ENCODE peak calls at places on chromosomes 6 and 20, in four cellular contexts. One of them, this sample, is unnamed.

GRCh38 chr6:73452107-73452461 is at the start of gene CGAS:
- DNase-seq in GM12864: peak; percentile 64
- DNase-seq in dorsolateral prefrontal cortex: peak; percentile 27
- DNase-seq in IMR-90: peak; percentile 62
- DNase-seq in this sample: peak; percentile 80

GRCh38 chr6:131065824-131066171 is 2.8 kb upstream of the EPB41L2 start:
- DNase-seq in GM12864: no peak
- DNase-seq in dorsolateral prefrontal cortex: no peak
- DNase-seq in IMR-90: no peak
- DNase-seq in this sample: no peak

GRCh38 chr20:53664121-53664520 is 70.5 kb upstream of the ZNF217 start:
- DNase-seq in GM12864: no peak
- DNase-seq in dorsolateral prefrontal cortex: no peak
- DNase-seq in IMR-90: no peak
- DNase-seq in this sample: no peak

GRCh38 chr6:25054469-25054868 is 118.7 kb upstream of the RIPOR2 start:
- DNase-seq in GM12864: no peak
- DNase-seq in dorsolateral prefrontal cortex: no peak
- DNase-seq in IMR-90: peak; percentile 88
- DNase-seq in this sample: no peak

GRCh38 chr6:104705095-104705707 is 154.5 kb downstream of the HACE1 start:
- DNase-seq in GM12864: no peak
- DNase-seq in dorsolateral prefrontal cortex: peak; percentile 26
- DNase-seq in IMR-90: peak; percentile 64
- DNase-seq in this sample: no peak

GRCh38 chr20:63920226-63920625 is 25.3 kb downstream of the DNAJC5 start:
- DNase-seq in GM12864: no peak
- DNase-seq in dorsolateral prefrontal cortex: no peak
- DNase-seq in IMR-90: no peak
- DNase-seq in this sample: no peak

GRCh38 chr6:107716688-107717089 is 107.4 kb downstream of the SCML4 start:
- DNase-seq in GM12864: peak; percentile 64
- DNase-seq in dorsolateral prefrontal cortex: peak; percentile 34
- DNase-seq in IMR-90: peak; percentile 43
- DNase-seq in this sample: peak; percentile 31

GRCh38 chr6:21767891-21768659 is 174.5 kb downstream of the SOX4 start:
- DNase-seq in GM12864: no peak
- DNase-seq in dorsolateral prefrontal cortex: no peak
- DNase-seq in IMR-90: peak; percentile 87
- DNase-seq in this sample: no peak

GRCh38 chr6:10586302-10586701 is 65.2 kb downstream of the GCNT2 start:
- DNase-seq in GM12864: no peak
- DNase-seq in dorsolateral prefrontal cortex: no peak
- DNase-seq in IMR-90: no peak
- DNase-seq in this sample: no peak

DNA sequence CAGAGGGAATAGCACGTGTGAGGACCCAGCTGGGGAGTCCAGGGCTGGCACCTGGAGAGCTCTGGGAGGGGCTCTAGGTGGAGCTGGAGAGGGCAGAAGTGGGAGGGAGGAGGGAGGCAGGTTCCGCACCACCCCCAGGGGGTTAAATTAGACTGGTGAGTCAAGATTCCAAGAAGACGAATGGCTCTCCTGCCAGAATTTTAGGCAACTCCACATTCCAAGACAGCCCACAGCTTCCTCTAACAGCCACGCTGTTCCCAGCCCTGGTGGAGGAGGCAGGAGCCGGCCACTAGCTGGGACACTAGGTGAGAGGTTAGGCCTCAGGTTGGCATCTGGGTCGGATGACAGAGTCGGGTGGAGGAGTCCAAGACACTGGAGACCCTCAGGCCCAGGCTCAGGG is 60.2 kb downstream of the TFAP2C start:
- DNase-seq in GM12864: no peak
- DNase-seq in dorsolateral prefrontal cortex: no peak
- DNase-seq in IMR-90: no peak
- DNase-seq in this sample: no peak
- TF ChIP-seq CTCF in GM12864: no peak
- TF ChIP-seq CTCF in dorsolateral prefrontal cortex: no peak
- TF ChIP-seq CTCF in IMR-90: no peak
- TF ChIP-seq CTCF in this sample: no peak

DNA sequence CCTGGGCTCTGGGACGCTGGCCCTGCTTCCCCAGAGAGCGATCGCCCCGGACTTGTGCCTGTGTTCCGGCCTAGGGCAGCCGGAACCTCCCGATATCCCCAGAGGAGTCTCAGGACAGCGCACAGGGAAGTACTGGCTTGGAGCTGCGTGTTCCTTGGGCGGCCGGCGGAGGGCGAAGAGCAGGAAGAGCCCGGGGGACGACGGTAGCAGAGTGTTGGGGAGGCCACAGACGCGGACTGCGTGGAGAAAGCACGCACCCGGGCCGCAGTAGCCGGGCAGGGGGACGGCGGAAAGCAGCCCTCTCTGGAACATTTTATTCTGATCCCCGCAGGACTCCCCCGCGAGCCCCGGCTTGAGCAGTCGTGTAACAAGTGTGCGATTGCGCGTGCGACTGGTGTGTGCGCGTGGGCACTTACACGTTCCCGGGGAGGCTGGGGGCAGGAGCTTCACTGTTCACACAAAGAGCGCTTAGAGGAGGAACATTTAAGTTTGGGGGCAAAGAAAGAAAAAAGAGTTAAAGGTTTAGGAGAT is 36.1 kb downstream of the NCR2 start:
- DNase-seq in GM12864: no peak
- DNase-seq in dorsolateral prefrontal cortex: no peak
- DNase-seq in IMR-90: peak; percentile 42
- DNase-seq in this sample: peak; percentile 21
- TF ChIP-seq CTCF in GM12864: no peak
- TF ChIP-seq CTCF in dorsolateral prefrontal cortex: peak; percentile 11
- TF ChIP-seq CTCF in IMR-90: peak; percentile 35
- TF ChIP-seq CTCF in this sample: no peak

DNA sequence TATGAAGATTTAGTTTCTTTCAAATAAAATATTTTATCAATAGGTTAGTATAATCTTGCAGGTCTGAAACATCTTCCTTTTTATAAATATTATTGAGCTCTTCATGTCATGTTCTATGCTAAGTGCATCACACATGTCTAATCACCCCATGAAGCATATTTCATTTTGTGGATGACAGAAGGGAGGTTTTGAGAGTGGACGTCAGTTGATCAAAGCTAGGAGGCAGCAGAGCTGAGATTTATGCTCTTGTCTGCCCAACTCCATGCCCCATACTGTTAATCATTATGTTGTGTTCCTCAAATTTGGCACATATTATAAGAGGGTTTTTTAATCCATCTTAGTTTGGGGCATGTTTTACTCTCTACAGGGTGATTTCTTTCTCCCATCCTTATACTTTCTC is 22.7 kb downstream of the DSE start:
- DNase-seq in GM12864: no peak
- DNase-seq in dorsolateral prefrontal cortex: no peak
- DNase-seq in IMR-90: no peak
- DNase-seq in this sample: peak; percentile 20
- TF ChIP-seq CTCF in GM12864: peak; percentile 32
- TF ChIP-seq CTCF in dorsolateral prefrontal cortex: no peak
- TF ChIP-seq CTCF in IMR-90: peak; percentile 7
- TF ChIP-seq CTCF in this sample: peak; percentile 44

GRCh38 chr20:55153321-55153720 is 677.9 kb downstream of the DOK5 start:
- DNase-seq in GM12864: no peak
- DNase-seq in dorsolateral prefrontal cortex: no peak
- DNase-seq in IMR-90: no peak
- DNase-seq in this sample: no peak
- TF ChIP-seq CTCF in GM12864: no peak
- TF ChIP-seq CTCF in dorsolateral prefrontal cortex: no peak
- TF ChIP-seq CTCF in IMR-90: no peak
- TF ChIP-seq CTCF in this sample: no peak

GRCh38 chr6:68196645-68197044 is 438.4 kb upstream of the ADGRB3 start:
- DNase-seq in GM12864: peak; percentile 21
- DNase-seq in dorsolateral prefrontal cortex: no peak
- DNase-seq in IMR-90: no peak
- DNase-seq in this sample: no peak
- TF ChIP-seq CTCF in GM12864: peak; percentile 51
- TF ChIP-seq CTCF in dorsolateral prefrontal cortex: no peak
- TF ChIP-seq CTCF in IMR-90: no peak
- TF ChIP-seq CTCF in this sample: peak; percentile 53

GRCh38 chr20:39778847-39779641 is 816.9 kb downstream of the DHX35 start:
- DNase-seq in GM12864: no peak
- DNase-seq in dorsolateral prefrontal cortex: no peak
- DNase-seq in IMR-90: no peak
- DNase-seq in this sample: no peak
- TF ChIP-seq CTCF in GM12864: no peak
- TF ChIP-seq CTCF in dorsolateral prefrontal cortex: no peak
- TF ChIP-seq CTCF in IMR-90: no peak
- TF ChIP-seq CTCF in this sample: peak; percentile 18

GRCh38 chr6:159608961-159609673 is 83.9 kb downstream of the SOD2 start:
- DNase-seq in GM12864: peak; percentile 7
- DNase-seq in dorsolateral prefrontal cortex: no peak
- DNase-seq in IMR-90: peak; percentile 28
- DNase-seq in this sample: peak; percentile 67
- TF ChIP-seq CTCF in GM12864: peak; percentile 76
- TF ChIP-seq CTCF in dorsolateral prefrontal cortex: no peak
- TF ChIP-seq CTCF in IMR-90: peak; percentile 46
- TF ChIP-seq CTCF in this sample: peak; percentile 76

DNA sequence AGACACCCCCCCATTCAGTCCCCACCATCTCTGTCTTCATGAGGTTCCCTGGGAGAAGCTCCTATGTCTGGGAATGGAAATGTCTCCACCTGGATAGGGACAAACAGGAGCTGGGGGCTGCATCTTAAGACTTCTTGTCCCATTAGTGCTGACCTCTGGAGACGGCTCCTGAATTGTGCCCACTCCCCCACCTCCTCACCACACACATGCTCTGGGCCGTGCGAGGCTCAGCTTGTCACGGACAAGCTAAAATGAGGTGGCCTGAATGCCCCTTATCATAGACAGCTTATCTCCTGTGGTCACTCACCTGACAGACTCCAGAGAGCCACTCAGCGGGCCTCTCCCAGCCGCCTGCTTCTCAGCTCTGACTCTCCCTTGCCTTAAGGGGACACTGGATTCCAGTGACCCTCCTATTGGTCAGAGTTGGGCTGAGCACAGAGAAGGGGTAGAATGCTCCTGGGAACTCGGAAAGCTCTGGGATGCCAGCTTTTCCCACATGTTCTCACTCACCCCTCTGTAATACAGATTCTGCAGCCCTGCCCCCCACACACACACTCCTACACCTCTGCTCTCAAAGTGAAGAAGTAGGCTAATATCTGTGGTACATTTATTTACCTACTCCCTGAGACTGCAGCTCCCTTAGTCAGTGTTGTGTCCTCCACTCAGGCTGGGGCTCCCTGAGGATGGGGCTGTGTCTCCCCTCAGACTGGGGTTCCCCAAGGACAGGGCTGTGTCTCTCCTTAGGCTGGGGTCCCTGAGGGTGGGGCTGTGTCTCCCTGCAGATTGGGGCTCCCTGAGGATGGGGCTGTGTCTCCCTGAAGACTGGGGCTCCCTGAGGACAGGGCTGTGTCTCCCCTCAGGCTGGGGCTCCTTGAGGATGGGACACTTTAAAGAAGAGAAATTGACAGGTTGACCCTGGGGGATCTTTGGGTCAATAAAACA is 167.5 kb downstream of the VEGFA start:
- DNase-seq in GM12864: no peak
- DNase-seq in dorsolateral prefrontal cortex: no peak
- DNase-seq in IMR-90: no peak
- DNase-seq in this sample: no peak
- TF ChIP-seq CTCF in GM12864: no peak
- TF ChIP-seq CTCF in dorsolateral prefrontal cortex: no peak
- TF ChIP-seq CTCF in IMR-90: no peak
- TF ChIP-seq CTCF in this sample: no peak

DNA sequence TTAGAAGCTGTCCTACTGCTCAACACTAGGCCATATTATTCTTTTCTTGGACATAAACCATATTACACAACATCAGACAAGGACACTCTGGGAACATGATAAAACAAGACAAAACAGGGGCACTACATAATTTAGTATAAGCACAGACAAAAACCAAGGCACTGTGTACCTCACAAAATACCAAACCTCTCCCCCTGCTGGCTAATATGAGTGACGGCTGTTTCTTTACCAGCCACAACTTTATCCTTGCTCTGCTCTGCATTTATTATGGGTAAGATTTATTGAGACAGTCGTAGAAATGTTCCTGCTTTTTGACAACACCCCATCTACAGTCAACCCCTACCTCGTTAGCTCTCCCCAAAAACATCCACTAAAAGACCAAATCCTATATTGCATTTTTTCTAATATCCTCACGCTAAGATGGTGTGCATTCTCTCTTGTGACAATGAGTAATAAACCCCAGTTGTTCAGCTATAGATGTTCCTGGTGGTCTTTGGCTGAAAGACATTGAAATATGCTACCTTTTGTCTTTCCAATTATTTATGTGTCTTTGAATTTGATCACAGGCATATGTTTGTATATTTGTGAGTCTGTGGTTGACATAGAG is 23.8 kb upstream of the POLR1H start:
- DNase-seq in GM12864: no peak
- DNase-seq in dorsolateral prefrontal cortex: no peak
- DNase-seq in IMR-90: peak; percentile 17
- DNase-seq in this sample: peak; percentile 29
- TF ChIP-seq CTCF in GM12864: peak; percentile 76
- TF ChIP-seq CTCF in dorsolateral prefrontal cortex: no peak
- TF ChIP-seq CTCF in IMR-90: peak; percentile 42
- TF ChIP-seq CTCF in this sample: peak; percentile 57

This sample was measured in GM13977.